ENCODE peak calls at places on chromosome 17, in nine cellular contexts. One of them, this sample, is unnamed.

GRCh38 chr17:7836596-7837374 is 2.8 kb downstream of the KDM6B start:
- DNase-seq in AG04450: peak
- DNase-seq in cardiac muscle cell: peak
- DNase-seq in colonic mucosa: peak
- DNase-seq in HCT116: peak
- DNase-seq in ovary: peak
- DNase-seq in GM23338: peak
- DNase-seq in fibroblast of mammary gland: peak
- DNase-seq in IMR-90: peak
- DNase-seq in this sample: peak

GRCh38 chr17:56995776-56996175 is 17.8 kb downstream of the SCPEP1 start:
- DNase-seq in AG04450: no peak
- DNase-seq in cardiac muscle cell: peak
- DNase-seq in colonic mucosa: no peak
- DNase-seq in HCT116: no peak
- DNase-seq in ovary: no peak
- DNase-seq in GM23338: no peak
- DNase-seq in fibroblast of mammary gland: no peak
- DNase-seq in IMR-90: peak
- DNase-seq in this sample: no peak

GRCh38 chr17:20010099-20010863 is 1.1 kb downstream of the SPECC1 start:
- DNase-seq in AG04450: peak
- DNase-seq in cardiac muscle cell: peak
- DNase-seq in colonic mucosa: peak
- DNase-seq in HCT116: peak
- DNase-seq in ovary: peak
- DNase-seq in GM23338: peak
- DNase-seq in fibroblast of mammary gland: peak
- DNase-seq in IMR-90: peak
- DNase-seq in this sample: peak

GRCh38 chr17:54736573-54736972 is 164.1 kb upstream of the TOM1L1 start:
- DNase-seq in AG04450: no peak
- DNase-seq in cardiac muscle cell: no peak
- DNase-seq in colonic mucosa: no peak
- DNase-seq in HCT116: no peak
- DNase-seq in ovary: no peak
- DNase-seq in GM23338: no peak
- DNase-seq in fibroblast of mammary gland: no peak
- DNase-seq in IMR-90: no peak
- DNase-seq in this sample: no peak

GRCh38 chr17:60047046-60047445 is 31.7 kb downstream of the HEATR6 start:
- DNase-seq in AG04450: no peak
- DNase-seq in cardiac muscle cell: no peak
- DNase-seq in colonic mucosa: no peak
- DNase-seq in HCT116: no peak
- DNase-seq in ovary: no peak
- DNase-seq in GM23338: no peak
- DNase-seq in fibroblast of mammary gland: no peak
- DNase-seq in IMR-90: no peak
- DNase-seq in this sample: no peak

GRCh38 chr17:80673152-80673920 is 128.7 kb downstream of the RPTOR start:
- DNase-seq in AG04450: no peak
- DNase-seq in cardiac muscle cell: no peak
- DNase-seq in colonic mucosa: no peak
- DNase-seq in HCT116: no peak
- DNase-seq in ovary: no peak
- DNase-seq in GM23338: no peak
- DNase-seq in fibroblast of mammary gland: peak
- DNase-seq in IMR-90: peak
- DNase-seq in this sample: no peak

GRCh38 chr17:37643829-37644228 is 583 bp upstream of the DDX52 start:
- DNase-seq in AG04450: no peak
- DNase-seq in cardiac muscle cell: peak
- DNase-seq in colonic mucosa: no peak
- DNase-seq in HCT116: no peak
- DNase-seq in ovary: no peak
- DNase-seq in GM23338: peak
- DNase-seq in fibroblast of mammary gland: no peak
- DNase-seq in IMR-90: no peak
- DNase-seq in this sample: no peak

GRCh38 chr17:62819511-62820221 is 11.6 kb upstream of the MARCHF10 start:
- DNase-seq in AG04450: peak
- DNase-seq in cardiac muscle cell: peak
- DNase-seq in colonic mucosa: no peak
- DNase-seq in HCT116: peak
- DNase-seq in ovary: no peak
- DNase-seq in GM23338: peak
- DNase-seq in fibroblast of mammary gland: peak
- DNase-seq in IMR-90: peak
- DNase-seq in this sample: peak

GRCh38 chr17:83106036-83106577 is 26.7 kb downstream of the METRNL start:
- DNase-seq in AG04450: no peak
- DNase-seq in cardiac muscle cell: no peak
- DNase-seq in colonic mucosa: no peak
- DNase-seq in HCT116: no peak
- DNase-seq in ovary: no peak
- DNase-seq in GM23338: no peak
- DNase-seq in fibroblast of mammary gland: no peak
- DNase-seq in IMR-90: no peak
- DNase-seq in this sample: peak

GRCh38 chr17:83105512-83105911 is 26.1 kb downstream of the METRNL start:
- DNase-seq in AG04450: no peak
- DNase-seq in cardiac muscle cell: no peak
- DNase-seq in colonic mucosa: no peak
- DNase-seq in HCT116: no peak
- DNase-seq in ovary: no peak
- DNase-seq in GM23338: no peak
- DNase-seq in fibroblast of mammary gland: no peak
- DNase-seq in IMR-90: no peak
- DNase-seq in this sample: no peak

GRCh38 chr17:83108709-83109108 is 29.3 kb downstream of the METRNL start:
- DNase-seq in AG04450: no peak
- DNase-seq in cardiac muscle cell: no peak
- DNase-seq in colonic mucosa: no peak
- DNase-seq in HCT116: no peak
- DNase-seq in ovary: no peak
- DNase-seq in GM23338: no peak
- DNase-seq in fibroblast of mammary gland: no peak
- DNase-seq in IMR-90: no peak
- DNase-seq in this sample: no peak

GRCh38 chr17:83107656-83108048 is 28.2 kb downstream of the METRNL start:
- DNase-seq in AG04450: no peak
- DNase-seq in cardiac muscle cell: no peak
- DNase-seq in colonic mucosa: no peak
- DNase-seq in HCT116: no peak
- DNase-seq in ovary: no peak
- DNase-seq in GM23338: no peak
- DNase-seq in fibroblast of mammary gland: no peak
- DNase-seq in IMR-90: no peak
- DNase-seq in this sample: no peak

DNA sequence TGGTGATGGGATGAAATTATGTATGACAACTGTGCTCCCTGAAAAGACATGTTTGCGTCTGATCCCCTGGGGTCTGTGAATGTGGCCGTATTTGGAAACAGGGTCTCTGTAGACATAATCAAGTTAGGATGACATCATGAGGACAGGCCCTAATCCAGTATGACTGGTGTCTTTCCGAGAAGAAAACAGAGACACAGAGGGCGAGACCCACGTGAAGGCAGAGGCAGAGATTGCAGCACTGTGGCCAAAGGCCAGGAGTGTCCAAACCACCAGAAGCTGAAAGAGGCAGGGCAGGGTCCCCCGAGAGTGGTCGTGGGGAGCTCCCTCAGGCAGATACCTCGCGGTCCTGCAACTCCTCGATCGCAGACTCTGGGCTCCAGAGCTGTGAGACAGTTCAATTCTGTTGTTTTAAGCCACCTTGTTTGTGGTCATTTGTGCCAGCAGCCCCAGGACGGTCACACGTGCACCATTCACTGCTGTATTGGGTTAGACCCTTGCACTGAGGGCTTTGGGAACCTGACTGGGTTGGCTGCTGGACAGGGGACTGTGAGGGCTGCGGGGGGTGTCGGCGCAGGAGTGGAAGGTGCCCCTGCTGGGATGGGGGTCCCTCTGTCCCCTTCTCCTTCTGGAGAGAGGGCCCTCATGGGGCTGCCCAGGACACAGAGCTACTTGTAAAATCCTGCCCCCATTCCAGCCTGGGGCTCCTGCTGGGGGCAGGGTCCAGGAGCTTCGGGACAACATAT is 27.7 kb downstream of the METRNL start:
- DNase-seq in AG04450: no peak
- DNase-seq in cardiac muscle cell: no peak
- DNase-seq in colonic mucosa: no peak
- DNase-seq in HCT116: no peak
- DNase-seq in ovary: no peak
- DNase-seq in GM23338: no peak
- DNase-seq in fibroblast of mammary gland: no peak
- DNase-seq in IMR-90: no peak
- DNase-seq in this sample: peak
- TF ChIP-seq CTCF in AG04450: no peak
- TF ChIP-seq CTCF in cardiac muscle cell: no peak
- TF ChIP-seq CTCF in colonic mucosa: no peak
- TF ChIP-seq CTCF in HCT116: no peak
- TF ChIP-seq CTCF in ovary: no peak
- TF ChIP-seq CTCF in GM23338: no peak
- TF ChIP-seq CTCF in fibroblast of mammary gland: no peak
- TF ChIP-seq CTCF in IMR-90: no peak
- TF ChIP-seq CTCF in this sample: no peak

DNA sequence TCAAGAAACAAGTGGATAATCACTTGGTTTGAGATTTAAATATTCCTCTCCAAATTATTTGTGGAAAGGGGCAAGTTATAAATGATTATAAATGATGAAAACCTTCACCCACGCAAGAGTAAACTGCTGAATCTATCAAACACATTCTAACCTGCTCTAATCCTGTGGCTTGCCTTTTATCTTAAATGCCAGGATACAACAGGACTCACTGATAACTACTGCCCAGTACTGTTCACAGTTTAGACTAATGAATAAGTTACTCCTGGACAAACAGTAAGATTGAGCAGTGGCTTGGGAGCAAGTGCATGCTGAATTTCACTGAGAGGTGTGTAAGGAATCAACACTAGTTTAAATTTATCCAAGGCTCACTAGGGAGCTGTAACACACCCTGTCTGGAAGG is 31.1 kb downstream of the IGF2BP1 start:
- DNase-seq in AG04450: no peak
- DNase-seq in cardiac muscle cell: no peak
- DNase-seq in colonic mucosa: no peak
- DNase-seq in HCT116: no peak
- DNase-seq in ovary: no peak
- DNase-seq in GM23338: no peak
- DNase-seq in fibroblast of mammary gland: no peak
- DNase-seq in IMR-90: no peak
- DNase-seq in this sample: no peak
- H3K4me3 ChIP-seq in AG04450: no peak
- H3K4me3 ChIP-seq in cardiac muscle cell: no peak
- H3K4me3 ChIP-seq in colonic mucosa: no peak
- H3K4me3 ChIP-seq in HCT116: no peak
- H3K4me3 ChIP-seq in ovary: no peak
- H3K4me3 ChIP-seq in GM23338: no peak
- H3K4me3 ChIP-seq in fibroblast of mammary gland: no peak
- H3K4me3 ChIP-seq in IMR-90: no peak
- H3K4me3 ChIP-seq in this sample: no peak

GRCh38 chr17:77105706-77106105 is 35.1 kb upstream of the SEC14L1 start:
- DNase-seq in AG04450: no peak
- DNase-seq in cardiac muscle cell: no peak
- DNase-seq in colonic mucosa: no peak
- DNase-seq in HCT116: no peak
- DNase-seq in ovary: no peak
- DNase-seq in GM23338: no peak
- DNase-seq in fibroblast of mammary gland: no peak
- DNase-seq in IMR-90: no peak
- DNase-seq in this sample: no peak

GRCh38 chr17:77100009-77100408 is 40.8 kb upstream of the SEC14L1 start:
- DNase-seq in AG04450: no peak
- DNase-seq in cardiac muscle cell: no peak
- DNase-seq in colonic mucosa: peak
- DNase-seq in HCT116: no peak
- DNase-seq in ovary: no peak
- DNase-seq in GM23338: no peak
- DNase-seq in fibroblast of mammary gland: no peak
- DNase-seq in IMR-90: no peak
- DNase-seq in this sample: no peak

GRCh38 chr17:77098884-77099545 is 41.8 kb upstream of the SEC14L1 start:
- DNase-seq in AG04450: peak
- DNase-seq in cardiac muscle cell: no peak
- DNase-seq in colonic mucosa: peak
- DNase-seq in HCT116: no peak
- DNase-seq in ovary: no peak
- DNase-seq in GM23338: no peak
- DNase-seq in fibroblast of mammary gland: peak
- DNase-seq in IMR-90: peak
- DNase-seq in this sample: peak

GRCh38 chr17:77097772-77098171 is 43.0 kb upstream of the SEC14L1 start:
- DNase-seq in AG04450: no peak
- DNase-seq in cardiac muscle cell: no peak
- DNase-seq in colonic mucosa: no peak
- DNase-seq in HCT116: no peak
- DNase-seq in ovary: no peak
- DNase-seq in GM23338: no peak
- DNase-seq in fibroblast of mammary gland: no peak
- DNase-seq in IMR-90: no peak
- DNase-seq in this sample: no peak

GRCh38 chr17:77101521-77102410 is 39.0 kb upstream of the SEC14L1 start:
- DNase-seq in AG04450: no peak
- DNase-seq in cardiac muscle cell: no peak
- DNase-seq in colonic mucosa: no peak
- DNase-seq in HCT116: no peak
- DNase-seq in ovary: no peak
- DNase-seq in GM23338: no peak
- DNase-seq in fibroblast of mammary gland: no peak
- DNase-seq in IMR-90: no peak
- DNase-seq in this sample: no peak
- TF ChIP-seq CTCF in AG04450: no peak
- TF ChIP-seq CTCF in cardiac muscle cell: no peak
- TF ChIP-seq CTCF in colonic mucosa: no peak
- TF ChIP-seq CTCF in HCT116: no peak
- TF ChIP-seq CTCF in ovary: no peak
- TF ChIP-seq CTCF in GM23338: no peak
- TF ChIP-seq CTCF in fibroblast of mammary gland: no peak
- TF ChIP-seq CTCF in IMR-90: no peak
- TF ChIP-seq CTCF in this sample: no peak

GRCh38 chr17:27593232-27593856 is 37.6 kb upstream of the LGALS9 start:
- DNase-seq in AG04450: no peak
- DNase-seq in cardiac muscle cell: no peak
- DNase-seq in colonic mucosa: no peak
- DNase-seq in HCT116: no peak
- DNase-seq in ovary: no peak
- DNase-seq in GM23338: no peak
- DNase-seq in fibroblast of mammary gland: no peak
- DNase-seq in IMR-90: no peak
- DNase-seq in this sample: no peak

GRCh38 chr17:27591986-27592385 is 39.0 kb upstream of the LGALS9 start:
- DNase-seq in AG04450: no peak
- DNase-seq in cardiac muscle cell: no peak
- DNase-seq in colonic mucosa: no peak
- DNase-seq in HCT116: no peak
- DNase-seq in ovary: no peak
- DNase-seq in GM23338: no peak
- DNase-seq in fibroblast of mammary gland: no peak
- DNase-seq in IMR-90: no peak
- DNase-seq in this sample: no peak

GRCh38 chr17:27595208-27595607 is 35.8 kb upstream of the LGALS9 start:
- DNase-seq in AG04450: no peak
- DNase-seq in cardiac muscle cell: no peak
- DNase-seq in colonic mucosa: no peak
- DNase-seq in HCT116: no peak
- DNase-seq in ovary: no peak
- DNase-seq in GM23338: no peak
- DNase-seq in fibroblast of mammary gland: no peak
- DNase-seq in IMR-90: no peak
- DNase-seq in this sample: no peak

GRCh38 chr17:27596106-27596505 is 34.9 kb upstream of the LGALS9 start:
- DNase-seq in AG04450: no peak
- DNase-seq in cardiac muscle cell: no peak
- DNase-seq in colonic mucosa: no peak
- DNase-seq in HCT116: no peak
- DNase-seq in ovary: peak
- DNase-seq in GM23338: no peak
- DNase-seq in fibroblast of mammary gland: no peak
- DNase-seq in IMR-90: peak
- DNase-seq in this sample: no peak

DNA sequence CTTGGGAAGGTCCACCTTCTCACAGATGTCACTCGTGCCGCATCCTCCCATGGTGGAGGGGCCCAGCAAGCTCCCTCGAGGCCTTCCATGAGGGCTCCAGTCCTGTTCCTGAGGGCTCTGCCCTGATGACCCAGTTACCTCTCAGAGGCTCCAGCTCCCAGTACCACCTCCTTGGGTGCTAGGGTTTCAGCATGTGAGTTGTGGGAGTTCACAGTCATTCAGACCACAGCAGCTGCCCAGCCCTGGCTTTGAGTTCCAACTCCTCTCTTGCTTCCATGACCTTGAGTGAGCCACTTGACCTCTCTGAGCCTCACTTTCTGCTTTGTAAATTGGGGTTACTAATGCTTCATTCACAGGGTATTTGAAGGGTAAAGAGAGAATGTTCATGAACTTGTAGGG is 37.1 kb upstream of the LGALS9 start:
- DNase-seq in AG04450: no peak
- DNase-seq in cardiac muscle cell: no peak
- DNase-seq in colonic mucosa: no peak
- DNase-seq in HCT116: no peak
- DNase-seq in ovary: no peak
- DNase-seq in GM23338: no peak
- DNase-seq in fibroblast of mammary gland: no peak
- DNase-seq in IMR-90: no peak
- DNase-seq in this sample: no peak
- H3K4me3 ChIP-seq in AG04450: no peak
- H3K4me3 ChIP-seq in cardiac muscle cell: no peak
- H3K4me3 ChIP-seq in colonic mucosa: no peak
- H3K4me3 ChIP-seq in HCT116: no peak
- H3K4me3 ChIP-seq in ovary: no peak
- H3K4me3 ChIP-seq in GM23338: no peak
- H3K4me3 ChIP-seq in fibroblast of mammary gland: no peak
- H3K4me3 ChIP-seq in IMR-90: no peak
- H3K4me3 ChIP-seq in this sample: no peak